ENCODE peak calls at places on chromosomes 5 and 9, in nine cellular contexts. I, J, M, F, L, U, Z, H and T are unnamed samples.
A peak's percentile ranks its signal among the peaks of the same experiment; 100 is the strongest.

GRCh38 chr9:136318111-136318768 is 9.1 kb upstream of the GPSM1 start:
- DNase-seq in I (no peak), J (no peak), M (no peak), F (no peak), L (no peak), U (no peak), Z (no peak), H (no peak), T (no peak)

GRCh38 chr9:33620738-33621439 is 96.8 kb downstream of the ANKRD18B start:
- DNase-seq in I (peak; percentile 84), J (no peak), M (no peak), F (no peak), L (no peak), U (no peak), Z (no peak), H (no peak), T (no peak)

GRCh38 chr9:92146610-92147009 is 31.4 kb upstream of the SPTLC1 start:
- DNase-seq in I (peak; percentile 31), J (no peak), M (no peak), F (no peak), L (no peak), U (no peak), Z (no peak), H (peak; percentile 45), T (no peak)

GRCh38 chr9:93713716-93714115 is 137.3 kb downstream of the PHF2 start:
- DNase-seq in I (no peak), J (no peak), M (no peak), F (no peak), L (no peak), U (no peak), Z (no peak), H (no peak), T (no peak)

GRCh38 chr9:1718836-1719235 is 296.3 kb upstream of the SMARCA2 start:
- DNase-seq in I (no peak), J (no peak), M (no peak), F (no peak), L (no peak), U (no peak), Z (no peak), H (no peak), T (no peak)

GRCh38 chr9:98380065-98380681 is 124.7 kb upstream of the TBC1D2 start:
- DNase-seq in I (peak; percentile 65), J (no peak), M (peak; percentile 72), F (no peak), L (no peak), U (no peak), Z (peak; percentile 24), H (no peak), T (no peak)

GRCh38 chr9:87167616-87168015 is 220.3 kb upstream of the GAS1 start:
- DNase-seq in I (peak; percentile 20), J (no peak), M (no peak), F (no peak), L (no peak), U (no peak), Z (no peak), H (no peak), T (no peak)

GRCh38 chr5:159965031-159965837 is 43.7 kb upstream of the TTC1 start:
- DNase-seq in I (peak; percentile 57), J (peak; percentile 33), M (no peak), F (peak; percentile 55), L (no peak), U (no peak), Z (peak; percentile 53), H (peak; percentile 40), T (peak; percentile 59)

GRCh38 chr5:96885518-96886338 is 9.4 kb downstream of the ERAP2 start:
- DNase-seq in I (no peak), J (no peak), M (peak; percentile 48), F (no peak), L (no peak), U (no peak), Z (no peak), H (no peak), T (no peak)

GRCh38 chr9:135079018-135079417 is 8.4 kb upstream of the OLFM1 start:
- DNase-seq in I (no peak), J (no peak), M (no peak), F (peak; percentile 13), L (no peak), U (peak; percentile 48), Z (no peak), H (no peak), T (no peak)

GRCh38 chr9:108536836-108537601 is 318.8 kb downstream of the ACTL7B start:
- DNase-seq in I (peak; percentile 18), J (no peak), M (no peak), F (no peak), L (no peak), U (no peak), Z (no peak), H (no peak), T (no peak)

GRCh38 chr5:74212336-74212735 is 428.2 kb downstream of the ENC1 start:
- DNase-seq in I (peak; percentile 30), J (peak; percentile 26), M (no peak), F (no peak), L (no peak), U (no peak), Z (no peak), H (no peak), T (no peak)
- H3K9me3 ChIP-seq in I (no peaks in the 10 kb centered on the region), J (no peaks in the 10 kb centered on the region), M (no peaks in the 10 kb centered on the region), F (no peaks in the 10 kb centered on the region), L (no peaks in the 10 kb centered on the region), U (no peaks in the 10 kb centered on the region), Z (no peaks in the 10 kb centered on the region), H (no peaks in the 10 kb centered on the region), T (no peaks in the 10 kb centered on the region)

DNA sequence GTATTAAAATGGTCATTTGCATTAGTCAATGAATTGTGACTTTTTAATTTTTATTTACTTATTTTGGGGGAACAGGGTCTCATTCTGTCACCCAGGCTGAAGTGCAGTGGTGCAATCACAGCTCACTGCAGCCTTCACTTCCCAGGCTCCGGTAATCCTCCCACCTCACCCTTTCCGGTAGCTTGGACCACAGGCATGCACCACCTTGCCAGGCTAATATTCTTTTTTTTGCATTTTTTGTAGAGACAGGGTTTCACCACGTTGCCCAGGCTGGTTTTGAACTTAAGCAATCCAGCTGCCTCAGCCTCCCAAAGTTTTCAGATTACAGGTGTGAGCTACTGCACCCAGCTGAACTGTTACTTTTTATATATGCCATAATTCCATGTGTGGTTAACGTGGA is 143.4 kb downstream of the FBXL17 start:
- DNase-seq in I (no peak), J (no peak), M (no peak), F (no peak), L (no peak), U (no peak), Z (no peak), H (no peak), T (no peak)
- TF ChIP-seq POLR2A in I (no peak), J (no peak), M (no peak), F (no peak), L (no peak), U (no peak), Z (no peak), H (no peak), T (no peak)

DNA sequence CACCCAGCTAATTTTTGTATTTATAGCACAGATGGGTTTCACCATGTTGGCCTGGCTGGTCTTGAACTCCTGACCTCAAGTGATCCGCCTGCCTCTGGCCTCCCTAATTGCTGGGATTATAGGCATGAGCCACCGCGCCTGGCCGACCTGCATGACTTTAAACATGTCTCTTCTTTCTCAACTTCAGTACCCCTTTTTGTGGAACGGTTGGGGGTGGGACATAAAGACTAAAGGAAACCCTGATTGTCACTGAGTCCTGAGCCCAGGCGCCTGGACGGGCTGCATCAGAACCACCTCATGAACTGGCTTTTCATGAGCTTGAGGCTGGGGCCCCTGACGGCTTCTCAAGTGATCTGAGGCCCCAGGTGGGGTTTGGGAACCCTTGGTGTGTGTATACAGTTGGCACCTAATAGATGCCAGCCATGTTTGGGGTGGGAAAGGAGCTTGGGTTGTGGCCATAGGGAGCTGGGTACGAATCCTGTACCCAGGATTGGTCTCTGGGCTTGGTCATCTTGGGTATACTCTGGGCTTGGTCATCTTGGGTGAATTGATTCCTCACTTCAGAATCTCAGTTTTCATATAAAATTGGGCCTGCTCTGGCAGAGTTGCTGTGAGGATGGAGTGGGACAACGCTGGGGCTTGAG is 2.2 kb downstream of the GRK6 start:
- DNase-seq in I (no peak), J (no peak), M (no peak), F (no peak), L (no peak), U (no peak), Z (no peak), H (no peak), T (no peak)
- H3K4me1 ChIP-seq in I (peaks cover 13% of the 10 kb centered on the region), J (peaks cover 28% of the 10 kb centered on the region), M (peaks cover 64% of the 10 kb centered on the region), F (peaks cover 62% of the 10 kb centered on the region), L (peaks cover 8% of the 10 kb centered on the region), U (peaks cover 43% of the 10 kb centered on the region), Z (peaks cover 9% of the 10 kb centered on the region), H (peaks cover 11% of the 10 kb centered on the region), T (no peaks in the 10 kb centered on the region)

GRCh38 chr9:128145536-128145935 is 3.7 kb upstream of the LCN2 start:
- DNase-seq in I (no peak), J (no peak), M (no peak), F (no peak), L (no peak), U (no peak), Z (no peak), H (no peak), T (no peak)

GRCh38 chr9:128143409-128144238 is 5.6 kb upstream of the LCN2 start:
- DNase-seq in I (no peak), J (no peak), M (no peak), F (no peak), L (no peak), U (no peak), Z (no peak), H (no peak), T (no peak)

GRCh38 chr9:128144239-128145181 is 4.7 kb upstream of the LCN2 start:
- DNase-seq in I (no peak), J (no peak), M (no peak), F (no peak), L (no peak), U (no peak), Z (no peak), H (no peak), T (peak; percentile 13)

GRCh38 chr9:128146591-128147120 is 2.6 kb upstream of the LCN2 start:
- DNase-seq in I (no peak), J (no peak), M (no peak), F (no peak), L (no peak), U (no peak), Z (no peak), H (no peak), T (peak; percentile 39)

DNA sequence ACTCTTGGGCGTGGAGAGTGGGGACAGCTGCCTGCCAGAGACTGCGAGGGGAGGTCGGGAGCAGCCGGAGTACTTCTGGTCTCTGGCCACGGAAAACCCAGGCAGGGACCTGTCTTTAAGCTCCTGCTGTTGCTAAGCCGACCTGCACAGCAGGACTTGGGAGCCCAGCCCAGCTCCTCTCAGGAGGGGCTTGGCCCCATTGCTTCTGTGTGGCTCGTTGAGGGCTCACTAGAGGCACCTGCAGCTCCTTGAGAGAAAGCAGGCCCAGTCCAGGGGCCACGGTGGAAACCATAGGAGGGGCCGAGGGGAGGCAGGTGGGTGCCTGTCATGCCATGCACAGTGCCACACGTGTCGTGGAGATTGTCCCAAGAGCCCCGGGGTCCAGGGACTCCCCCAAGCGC is 3.3 kb upstream of the LCN2 start:
- DNase-seq in I (no peak), J (no peak), M (no peak), F (no peak), L (no peak), U (no peak), Z (no peak), H (no peak), T (no peak)
- H3K9me3 ChIP-seq in I (no peaks in the 10 kb centered on the region), J (no peaks in the 10 kb centered on the region), M (no peaks in the 10 kb centered on the region), F (no peaks in the 10 kb centered on the region), L (no peaks in the 10 kb centered on the region), U (no peaks in the 10 kb centered on the region), Z (no peaks in the 10 kb centered on the region), H (no peaks in the 10 kb centered on the region), T (no peaks in the 10 kb centered on the region)

GRCh38 chr9:106716820-106717219 is 146.1 kb upstream of the ZNF462 start:
- DNase-seq in I (peak; percentile 22), J (no peak), M (no peak), F (no peak), L (no peak), U (no peak), Z (no peak), H (no peak), T (no peak)
- TF ChIP-seq POLR2A in I (no peak), J (no peak), M (no peak), F (no peak), L (no peak), U (no peak), Z (no peak), H (no peak), T (no peak)